ENCODE peak calls at places on chromosomes 11 and 22, in four cellular contexts. One of them, this sample, is unnamed. For H3K27me3, the result is how much of the 10 kb centered on the place peaks cover.

GRCh38 chr22:43376765-43377485 is 33.8 kb upstream of the SCUBE1 start:
- DNase-seq in PC-9: no peak
- DNase-seq in bronchial epithelial cell: no peak
- DNase-seq in prostate gland: no peak
- DNase-seq in this sample: no peak

GRCh38 chr11:73152861-73153483 is 10.9 kb upstream of the FCHSD2 start:
- DNase-seq in prostate gland: no peak
- DNase-seq in bronchial epithelial cell: no peak
- DNase-seq in PC-9: peak
- DNase-seq in this sample: no peak

GRCh38 chr11:95419915-95420314 is 188.9 kb upstream of the SESN3 start:
- DNase-seq in bronchial epithelial cell: peak
- DNase-seq in prostate gland: no peak
- DNase-seq in PC-9: no peak
- DNase-seq in this sample: peak

GRCh38 chr22:49715450-49715849 is 112.2 kb downstream of the BRD1 start:
- DNase-seq in prostate gland: no peak
- DNase-seq in PC-9: no peak
- DNase-seq in bronchial epithelial cell: no peak
- DNase-seq in this sample: no peak

GRCh38 chr11:76658231-76658630 is 12.3 kb downstream of the LRRC32 start:
- DNase-seq in PC-9: no peak
- DNase-seq in prostate gland: no peak
- DNase-seq in bronchial epithelial cell: no peak
- DNase-seq in this sample: no peak

GRCh38 chr11:134150195-134150903 is 73.4 kb downstream of the NCAPD3 start:
- DNase-seq in PC-9: no peak
- DNase-seq in bronchial epithelial cell: no peak
- DNase-seq in prostate gland: peak
- DNase-seq in this sample: no peak

GRCh38 chr11:127063191-127063590 is 62.6 kb upstream of the KIRREL3 start:
- DNase-seq in PC-9: no peak
- DNase-seq in bronchial epithelial cell: no peak
- DNase-seq in prostate gland: no peak
- DNase-seq in this sample: no peak

GRCh38 chr22:38336699-38337098 is 19.5 kb upstream of the CSNK1E start:
- DNase-seq in bronchial epithelial cell: no peak
- DNase-seq in prostate gland: no peak
- DNase-seq in PC-9: no peak
- DNase-seq in this sample: no peak

GRCh38 chr11:110095554-110095953 is 2.4 kb downstream of the ZC3H12C start:
- DNase-seq in PC-9: peak
- DNase-seq in prostate gland: no peak
- DNase-seq in bronchial epithelial cell: peak
- DNase-seq in this sample: no peak

GRCh38 chr11:77199346-77199745 is 71.3 kb downstream of the MYO7A start:
- DNase-seq in prostate gland: no peak
- DNase-seq in PC-9: no peak
- DNase-seq in bronchial epithelial cell: no peak
- DNase-seq in this sample: no peak

GRCh38 chr22:32829451-32829851 is 27.9 kb downstream of the TIMP3 start:
- DNase-seq in bronchial epithelial cell: no peak
- DNase-seq in prostate gland: no peak
- DNase-seq in PC-9: no peak
- DNase-seq in this sample: no peak

GRCh38 chr22:26711205-26711958 is 54.0 kb downstream of the MIAT start:
- DNase-seq in prostate gland: no peak
- DNase-seq in PC-9: no peak
- DNase-seq in bronchial epithelial cell: no peak
- DNase-seq in this sample: no peak

GRCh38 chr11:129950319-129951034 is 52.2 kb downstream of the PRDM10 start:
- DNase-seq in PC-9: no peak
- DNase-seq in prostate gland: peak
- DNase-seq in bronchial epithelial cell: no peak
- DNase-seq in this sample: no peak

GRCh38 chr22:20656516-20656901 is 117.4 kb upstream of the SERPIND1 start:
- DNase-seq in PC-9: no peak
- DNase-seq in prostate gland: no peak
- DNase-seq in bronchial epithelial cell: no peak
- DNase-seq in this sample: no peak

GRCh38 chr11:14902650-14903350 is 10.8 kb upstream of the CYP2R1 start:
- DNase-seq in bronchial epithelial cell: peak
- DNase-seq in prostate gland: no peak
- DNase-seq in PC-9: no peak
- DNase-seq in this sample: no peak

GRCh38 chr11:4839851-4840549 is 9.0 kb downstream of the OR51S1 start:
- DNase-seq in PC-9: no peak
- DNase-seq in bronchial epithelial cell: no peak
- DNase-seq in prostate gland: no peak
- DNase-seq in this sample: no peak

GRCh38 chr11:93031386-93031785 is 61.9 kb downstream of the MTNR1B start:
- DNase-seq in PC-9: no peak
- DNase-seq in prostate gland: no peak
- DNase-seq in bronchial epithelial cell: peak
- DNase-seq in this sample: peak

GRCh38 chr11:67382481-67383136 is 9.2 kb upstream of the RAD9A start:
- DNase-seq in PC-9: peak
- DNase-seq in bronchial epithelial cell: peak
- DNase-seq in prostate gland: peak
- DNase-seq in this sample: no peak

GRCh38 chr22:44098021-44098739 is 74.1 kb downstream of the PARVB start:
- DNase-seq in prostate gland: no peak
- DNase-seq in bronchial epithelial cell: no peak
- DNase-seq in PC-9: no peak
- DNase-seq in this sample: no peak

GRCh38 chr11:24779791-24780190 is 282.9 kb downstream of the LUZP2 start:
- DNase-seq in PC-9: no peak
- DNase-seq in bronchial epithelial cell: peak
- DNase-seq in prostate gland: no peak
- DNase-seq in this sample: no peak

GRCh38 chr22:40856513-40857308 is at the start of the genes ST13 and XPNPEP3:
- DNase-seq in prostate gland: peak
- DNase-seq in PC-9: peak
- DNase-seq in bronchial epithelial cell: peak
- DNase-seq in this sample: peak

DNA sequence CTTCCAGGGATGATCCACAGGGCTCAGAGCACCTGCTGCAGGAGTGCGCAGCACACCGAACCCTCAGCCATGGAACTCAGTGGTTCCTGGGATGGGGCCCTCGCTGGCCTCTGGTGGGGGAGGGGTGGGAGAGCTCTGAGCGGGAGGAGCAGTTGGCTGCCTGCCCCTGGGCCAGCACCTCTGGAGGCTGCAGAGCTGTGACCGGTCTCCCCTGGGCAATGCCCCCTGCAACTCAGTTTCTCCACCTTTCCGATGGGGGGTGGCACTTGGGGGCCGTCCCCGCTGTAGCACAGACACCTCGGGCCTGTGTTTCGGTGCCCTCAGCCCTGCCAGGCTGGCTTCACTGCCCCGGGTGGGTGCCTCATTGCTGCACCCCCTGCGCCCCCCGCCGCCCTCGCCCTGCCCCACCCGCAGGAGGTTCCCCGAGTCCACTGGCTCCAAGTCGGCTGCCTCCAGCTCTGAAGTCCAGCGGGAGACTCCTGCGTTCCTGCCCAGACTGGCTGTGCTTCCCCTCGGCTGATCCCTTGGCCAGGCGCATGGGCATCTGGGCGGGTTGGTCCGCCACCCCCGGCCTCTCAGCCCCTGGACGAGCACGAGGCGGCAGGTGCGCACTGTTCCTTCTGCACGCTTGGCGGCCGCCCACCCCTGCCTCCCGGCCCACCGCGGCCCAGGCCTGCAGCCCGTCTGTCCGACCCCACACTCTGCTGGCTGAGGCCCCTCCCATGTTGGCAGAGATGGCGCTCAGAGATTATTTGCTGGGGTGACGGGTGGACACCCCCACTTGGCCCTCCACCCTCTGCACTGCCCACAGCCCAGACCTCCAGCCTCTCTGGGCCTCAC is 1.8 kb downstream of the MUC6 start:
- DNase-seq in PC-9: no peak
- DNase-seq in bronchial epithelial cell: no peak
- DNase-seq in prostate gland: no peak
- DNase-seq in this sample: no peak
- H3K27me3 ChIP-seq in PC-9: under half
- H3K27me3 ChIP-seq in bronchial epithelial cell: under half
- H3K27me3 ChIP-seq in prostate gland: under half
- H3K27me3 ChIP-seq in this sample: under half

GRCh38 chr22:30181459-30182353 is 64.9 kb downstream of the LIF start:
- DNase-seq in prostate gland: no peak
- DNase-seq in bronchial epithelial cell: no peak
- DNase-seq in PC-9: no peak
- DNase-seq in this sample: no peak

GRCh38 chr22:30176431-30176830 is 70.1 kb downstream of the LIF start:
- DNase-seq in PC-9: no peak
- DNase-seq in bronchial epithelial cell: peak
- DNase-seq in prostate gland: no peak
- DNase-seq in this sample: no peak

GRCh38 chr22:30180616-30181015 is 65.9 kb downstream of the LIF start:
- DNase-seq in bronchial epithelial cell: no peak
- DNase-seq in PC-9: no peak
- DNase-seq in prostate gland: no peak
- DNase-seq in this sample: no peak

GRCh38 chr22:30175743-30176288 is 70.7 kb downstream of the LIF start:
- DNase-seq in bronchial epithelial cell: no peak
- DNase-seq in prostate gland: no peak
- DNase-seq in PC-9: no peak
- DNase-seq in this sample: no peak

DNA sequence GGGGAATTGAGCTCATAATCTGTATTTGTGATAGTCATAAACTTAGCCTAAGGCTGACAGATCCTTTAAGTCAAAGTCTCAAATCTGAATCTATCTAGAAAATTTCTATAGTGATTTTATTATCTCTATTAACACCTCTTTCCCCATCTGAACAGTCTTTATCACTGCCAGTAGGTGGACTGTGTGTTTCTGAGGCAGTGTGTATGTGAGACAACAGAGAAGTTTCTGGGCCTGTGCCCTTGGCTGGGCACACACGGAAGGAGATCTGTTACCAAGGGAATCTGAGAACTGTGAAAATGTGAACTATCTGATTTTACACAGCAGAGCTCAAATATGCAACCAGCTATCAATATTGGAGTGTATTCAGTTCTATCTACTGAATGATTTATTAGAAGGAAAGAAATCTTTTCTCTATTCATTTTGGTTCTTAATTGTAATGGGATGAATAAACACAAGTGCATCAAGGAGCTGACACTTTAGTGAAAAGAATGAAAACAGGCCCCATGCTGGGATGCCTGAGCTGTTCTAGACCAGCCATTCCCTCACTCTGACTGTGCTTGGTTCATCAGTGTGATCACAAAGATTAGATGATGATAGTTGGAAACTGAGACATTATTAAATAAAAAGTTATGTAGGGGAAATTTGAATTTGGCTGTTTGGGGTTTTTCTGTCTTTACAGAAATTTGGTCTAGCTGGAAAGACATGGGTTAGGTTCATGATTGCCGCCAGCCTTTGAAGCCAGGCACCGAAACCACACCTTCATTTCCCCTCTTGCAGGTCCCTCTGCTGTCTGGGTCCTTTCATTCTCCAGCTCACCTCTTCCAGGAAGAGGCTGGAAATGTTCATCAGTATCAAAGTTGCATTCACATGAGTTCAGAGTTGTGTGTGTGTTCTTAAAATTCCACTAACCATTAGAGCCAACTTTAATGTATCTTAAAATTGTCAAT is 68.1 kb downstream of the LIF start:
- DNase-seq in PC-9: no peak
- DNase-seq in prostate gland: no peak
- DNase-seq in bronchial epithelial cell: no peak
- DNase-seq in this sample: no peak
- TF ChIP-seq CTCF in PC-9: no peak
- TF ChIP-seq CTCF in prostate gland: no peak
- TF ChIP-seq CTCF in bronchial epithelial cell: no peak
- TF ChIP-seq CTCF in this sample: no peak

GRCh38 chr22:24145446-24146189 is 35.7 kb upstream of the SUSD2 start:
- DNase-seq in prostate gland: no peak
- DNase-seq in bronchial epithelial cell: no peak
- DNase-seq in PC-9: no peak
- DNase-seq in this sample: no peak

GRCh38 chr22:24146190-24146616 is 35.1 kb upstream of the SUSD2 start:
- DNase-seq in bronchial epithelial cell: peak
- DNase-seq in PC-9: peak
- DNase-seq in prostate gland: peak
- DNase-seq in this sample: no peak

GRCh38 chr22:24147666-24148065 is 33.6 kb upstream of the SUSD2 start:
- DNase-seq in prostate gland: no peak
- DNase-seq in PC-9: no peak
- DNase-seq in bronchial epithelial cell: no peak
- DNase-seq in this sample: no peak

GRCh38 chr22:24148586-24148985 is 32.7 kb upstream of the SUSD2 start:
- DNase-seq in PC-9: no peak
- DNase-seq in bronchial epithelial cell: no peak
- DNase-seq in prostate gland: no peak
- DNase-seq in this sample: no peak

DNA sequence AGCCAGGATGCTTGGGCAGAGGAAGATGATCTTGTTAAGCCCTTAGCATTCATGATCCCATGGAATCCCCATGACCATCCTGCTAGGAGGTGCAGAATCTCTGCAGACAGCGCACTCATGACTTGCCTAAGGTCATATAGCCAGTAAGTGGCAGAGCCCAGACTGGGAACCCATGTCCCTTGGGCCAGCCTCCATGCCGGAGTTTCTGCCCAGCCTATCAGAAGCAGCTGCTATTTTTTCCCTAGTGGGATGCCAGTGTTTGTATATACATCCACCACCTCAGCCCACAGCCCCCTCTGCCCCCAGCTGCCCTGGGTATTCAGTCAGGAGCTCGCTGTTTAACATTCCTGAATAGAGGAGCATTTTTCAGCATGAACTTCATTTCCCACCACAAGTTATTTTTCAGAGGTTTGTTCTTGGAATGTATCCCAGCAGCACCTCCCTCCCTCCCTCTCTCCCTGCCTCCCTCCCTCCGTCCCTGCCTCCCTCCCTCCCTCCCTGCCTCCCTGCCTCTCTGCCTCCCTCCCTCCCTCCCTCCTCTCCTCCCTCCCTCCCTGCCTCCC is 34.4 kb upstream of the SUSD2 start:
- DNase-seq in bronchial epithelial cell: no peak
- DNase-seq in PC-9: no peak
- DNase-seq in prostate gland: no peak
- DNase-seq in this sample: no peak
- H3K4me3 ChIP-seq in bronchial epithelial cell: no peak
- H3K4me3 ChIP-seq in PC-9: no peak
- H3K4me3 ChIP-seq in prostate gland: no peak
- H3K4me3 ChIP-seq in this sample: no peak

GRCh38 chr11:636511-637332 is at the start of gene DRD4:
- DNase-seq in prostate gland: no peak
- DNase-seq in bronchial epithelial cell: no peak
- DNase-seq in PC-9: no peak
- DNase-seq in this sample: no peak

GRCh38 chr11:635945-636510 is 1.0 kb upstream of the DRD4 start:
- DNase-seq in prostate gland: no peak
- DNase-seq in bronchial epithelial cell: no peak
- DNase-seq in PC-9: no peak
- DNase-seq in this sample: no peak

GRCh38 chr11:638616-639323 is 1.7 kb downstream of the DRD4 start:
- DNase-seq in PC-9: no peak
- DNase-seq in bronchial epithelial cell: no peak
- DNase-seq in prostate gland: no peak
- DNase-seq in this sample: no peak

GRCh38 chr11:637593-638507 is 781 bp downstream of the DRD4 start:
- DNase-seq in bronchial epithelial cell: no peak
- DNase-seq in prostate gland: no peak
- DNase-seq in PC-9: no peak
- DNase-seq in this sample: no peak

GRCh38 chr11:637333-637592 is 194 bp downstream of the DRD4 start:
- DNase-seq in PC-9: no peak
- DNase-seq in bronchial epithelial cell: no peak
- DNase-seq in prostate gland: no peak
- DNase-seq in this sample: no peak
- H3K27me3 ChIP-seq in PC-9: under half
- H3K27me3 ChIP-seq in bronchial epithelial cell: under half
- H3K27me3 ChIP-seq in prostate gland: under half
- H3K27me3 ChIP-seq in this sample: half or more

This sample was measured in kidney epithelial cell.